ENCODE peak calls at places on chromosomes 3 and 15, in five cellular contexts. X is psoas muscle, S is choroid plexus epithelial cell, H is GM06990, Z is kidney epithelial cell. G is an unnamed sample.
A peak's percentile ranks its signal among the peaks of the same experiment; 100 is the strongest.

GRCh38 chr3:170961616-170962400 is 53.4 kb upstream of the EIF5A2 start:
- DNase-seq in X (no peak), S (peak; percentile 71), H (no peak), Z (no peak), G (peak; percentile 1)

GRCh38 chr3:69294014-69294771 is 91.7 kb downstream of the FRMD4B start:
- DNase-seq in X (no peak), S (peak; percentile 70), H (peak; percentile 42), Z (peak; percentile 57), G (peak; percentile 63)

GRCh38 chr3:114827495-114827894 is 319.6 kb downstream of the ZBTB20 start:
- DNase-seq in X (no peak), S (peak; percentile 72), H (peak; percentile 7), Z (no peak), G (peak; percentile 6)

GRCh38 chr15:73760777-73761329 is 7.7 kb upstream of the INSYN1 start:
- DNase-seq in X (no peak), S (no peak), H (no peak), Z (no peak), G (no peak)

GRCh38 chr3:140363801-140364200 is 314.1 kb upstream of the TRIM42 start:
- DNase-seq in X (no peak), S (peak; percentile 18), H (no peak), Z (no peak), G (no peak)

GRCh38 chr3:36258381-36258780 is 121.9 kb upstream of the STAC start:
- DNase-seq in X (no peak), S (no peak), H (no peak), Z (no peak), G (no peak)

GRCh38 chr15:97678677-97679076 is 281.8 kb upstream of the ARRDC4 start:
- DNase-seq in X (no peak), S (no peak), H (no peak), Z (no peak), G (no peak)

GRCh38 chr3:145807990-145808389 is 353.0 kb downstream of the PLOD2 start:
- DNase-seq in X (no peak), S (peak; percentile 78), H (no peak), Z (no peak), G (peak; percentile 3)

GRCh38 chr3:25654576-25654975 is 10.1 kb downstream of the TOP2B start:
- DNase-seq in X (no peak), S (no peak), H (no peak), Z (no peak), G (no peak)

GRCh38 chr15:100760357-100760903 is 119.2 kb upstream of the ALDH1A3 start:
- DNase-seq in X (peak; percentile 23), S (no peak), H (no peak), Z (no peak), G (no peak)

GRCh38 chr3:129794319-129795201 is 99.0 kb downstream of the TMCC1 start:
- DNase-seq in X (peak; percentile 52), S (peak; percentile 38), H (peak; percentile 3), Z (peak; percentile 95), G (no peak)

GRCh38 chr3:129240436-129240835 is 9.0 kb upstream of the COPG1 start:
- DNase-seq in X (no peak), S (no peak), H (no peak), Z (no peak), G (no peak)

GRCh38 chr3:81702126-81702525 is 59.3 kb downstream of the GBE1 start:
- DNase-seq in X (no peak), S (no peak), H (no peak), Z (no peak), G (no peak)

GRCh38 chr3:33218446-33219174 is at the start of gene SUSD5:
- DNase-seq in X (peak; percentile 53), S (peak; percentile 49), H (peak; percentile 30), Z (no peak), G (no peak)

GRCh38 chr3:28286595-28286994 is 45.2 kb downstream of the CMC1 start:
- DNase-seq in X (no peak), S (peak; percentile 71), H (peak; percentile 18), Z (no peak), G (peak; percentile 3)

GRCh38 chr15:59541750-59542149 is 69.8 kb upstream of the GCNT3 start:
- DNase-seq in X (no peak), S (no peak), H (no peak), Z (no peak), G (no peak)

GRCh38 chr3:171954644-171955365 is 84.6 kb upstream of the FNDC3B start:
- DNase-seq in X (no peak), S (peak; percentile 43), H (no peak), Z (no peak), G (no peak)

GRCh38 chr3:71726106-71726505 is 904 bp upstream of the EIF4E3 start:
- DNase-seq in X (no peak), S (no peak), H (no peak), Z (no peak), G (no peak)

DNA sequence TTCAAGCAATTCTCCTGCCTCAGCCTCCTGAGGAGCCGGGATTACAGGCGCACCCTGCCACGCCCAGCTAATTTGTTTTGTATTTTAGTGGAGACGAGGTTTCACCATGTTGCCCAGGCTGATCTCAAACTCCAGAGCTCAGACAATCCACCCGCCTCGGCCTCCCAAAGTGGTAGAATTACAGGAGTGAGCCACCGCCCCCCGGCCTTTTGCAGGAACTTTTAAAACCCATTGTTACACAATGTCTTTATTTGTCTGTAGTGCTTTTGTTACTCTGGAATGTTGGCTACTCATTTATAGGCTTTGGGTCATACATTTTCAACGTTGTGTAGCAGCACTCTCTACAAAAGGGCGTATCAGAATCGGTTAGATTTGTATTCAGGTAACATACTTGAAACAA is 499.1 kb downstream of the ROBO2 start:
- DNase-seq in X (no peak), S (no peak), H (no peak), Z (no peak), G (no peak)
- H3K4me3 ChIP-seq in X (no peak overlapping the region), S (no peak overlapping the region), H (no peak overlapping the region), Z (no peak overlapping the region), G (no peak overlapping the region)

DNA sequence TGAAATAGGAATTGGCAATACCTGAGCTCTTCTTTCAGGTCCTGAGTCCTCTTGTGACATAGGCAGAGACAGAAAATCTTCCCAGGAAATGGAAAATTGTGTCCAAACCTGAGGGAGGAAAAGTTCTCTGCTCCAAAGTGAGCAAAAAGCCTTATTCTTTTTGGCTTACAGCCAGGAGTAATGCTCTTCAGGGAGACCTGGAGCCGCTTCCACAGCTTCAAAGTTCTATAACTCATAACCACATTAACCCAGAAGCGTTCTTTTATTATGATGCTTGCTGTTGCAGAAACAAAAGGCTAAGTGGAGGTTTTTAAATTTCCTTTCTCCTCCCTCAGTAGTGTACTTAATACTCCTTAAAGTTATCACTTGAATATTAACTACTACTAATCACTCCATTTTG is 621 bp downstream of the IGSF10 start:
- DNase-seq in X (no peak), S (peak; percentile 45), H (no peak), Z (no peak), G (peak; percentile 11)
- H3K4me3 ChIP-seq in X (peak overlapping the region; percentile 61), S (peak overlapping the region; percentile 67), H (no peak overlapping the region), Z (peak overlapping the region; percentile 61), G (peak overlapping the region; percentile 53)

GRCh38 chr3:149579161-149579560 is 78.7 kb downstream of the WWTR1 start:
- DNase-seq in X (no peak), S (no peak), H (no peak), Z (no peak), G (no peak)
- H3K4me3 ChIP-seq in X (no peak overlapping the region), S (no peak overlapping the region), H (no peak overlapping the region), Z (no peak overlapping the region), G (no peak overlapping the region)

DNA sequence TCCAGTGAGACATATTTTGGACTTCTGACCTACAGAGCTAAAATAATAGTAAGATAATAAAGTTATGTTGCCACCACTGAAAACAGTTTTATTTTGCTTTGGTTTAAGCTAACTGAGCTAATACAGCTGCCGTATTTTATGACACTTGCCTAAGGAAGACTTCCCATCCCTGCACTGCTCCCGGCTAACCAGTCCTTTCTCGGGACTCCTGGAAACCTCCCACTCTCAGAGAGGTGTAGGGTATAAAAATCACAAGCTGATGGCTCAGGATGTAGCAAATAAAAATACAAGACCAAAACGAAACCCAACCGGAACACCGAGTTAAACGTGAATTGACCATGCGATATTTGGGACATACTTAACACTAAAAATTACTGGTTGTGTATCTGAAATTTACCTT is 448 bp upstream of the KBTBD12 start:
- DNase-seq in X (no peak), S (no peak), H (no peak), Z (no peak), G (no peak)
- H3K4me3 ChIP-seq in X (peak overlapping the region; percentile 75), S (peak overlapping the region; percentile 51), H (no peak overlapping the region), Z (no peak overlapping the region), G (peak overlapping the region; percentile 40)

GRCh38 chr3:105662326-105662725 is 206.5 kb downstream of the CBLB start:
- DNase-seq in X (no peak), S (peak; percentile 23), H (no peak), Z (no peak), G (no peak)

GRCh38 chr3:105653161-105653560 is 215.7 kb downstream of the CBLB start:
- DNase-seq in X (no peak), S (no peak), H (no peak), Z (no peak), G (no peak)

GRCh38 chr3:105661461-105661860 is 207.4 kb downstream of the CBLB start:
- DNase-seq in X (no peak), S (no peak), H (no peak), Z (no peak), G (no peak)

GRCh38 chr3:105653868-105654267 is 214.9 kb downstream of the CBLB start:
- DNase-seq in X (no peak), S (no peak), H (no peak), Z (no peak), G (no peak)

GRCh38 chr3:105656607-105657504 is 212.0 kb downstream of the CBLB start:
- DNase-seq in X (no peak), S (no peak), H (no peak), Z (no peak), G (no peak)
- H3K4me3 ChIP-seq in X (no peak overlapping the region), S (no peak overlapping the region), H (no peak overlapping the region), Z (no peak overlapping the region), G (no peak overlapping the region)

GRCh38 chr3:188581791-188582190 is 427.8 kb downstream of the LPP start:
- DNase-seq in X (no peak), S (no peak), H (no peak), Z (no peak), G (no peak)
- H3K4me3 ChIP-seq in X (no peak overlapping the region), S (no peak overlapping the region), H (no peak overlapping the region), Z (no peak overlapping the region), G (no peak overlapping the region)

DNA sequence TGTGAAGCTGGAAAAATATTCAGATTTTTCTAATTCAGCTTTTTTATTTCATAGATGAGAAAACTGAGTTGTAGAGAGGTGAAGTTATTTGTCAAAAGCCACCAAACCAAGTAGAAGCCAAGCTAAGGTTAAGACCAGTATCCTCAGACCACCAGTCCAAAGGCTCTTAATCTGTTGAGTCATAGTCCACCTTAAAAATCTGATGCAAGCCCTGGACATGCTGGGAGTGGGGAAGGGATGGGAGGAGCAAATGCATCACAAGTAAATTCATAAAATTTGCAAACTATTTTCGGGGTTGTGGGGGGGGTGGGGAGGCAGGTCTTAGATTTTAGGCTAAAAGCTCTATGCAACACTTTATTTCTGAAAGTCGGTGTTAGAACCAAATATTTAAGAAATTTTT is 307.7 kb upstream of the SEMA6D start:
- DNase-seq in X (no peak), S (peak; percentile 51), H (no peak), Z (no peak), G (peak; percentile 61)
- H3K4me3 ChIP-seq in X (no peak overlapping the region), S (no peak overlapping the region), H (no peak overlapping the region), Z (no peak overlapping the region), G (no peak overlapping the region)

GRCh38 chr3:132723551-132723950 is 1.3 kb upstream of the NPHP3 start:
- DNase-seq in X (no peak), S (no peak), H (no peak), Z (no peak), G (no peak)
- H3K4me3 ChIP-seq in X (peak overlapping the region; percentile 79), S (no peak overlapping the region), H (no peak overlapping the region), Z (no peak overlapping the region), G (peak overlapping the region; percentile 70)

GRCh38 chr3:55490194-55490913 is 3.2 kb upstream of the WNT5A start:
- DNase-seq in X (no peak), S (no peak), H (no peak), Z (no peak), G (no peak)
- H3K4me3 ChIP-seq in X (peak overlapping the region; percentile 20), S (no peak overlapping the region), H (no peak overlapping the region), Z (no peak overlapping the region), G (no peak overlapping the region)